ENCODE peak calls at places on chromosomes 13 and 19, in nine cellular contexts. C is T-helper 2 cell treated with Interferon-gamma antibody and Interleukin-4, amounts not matched to agents 5 μg/mL and 100 μg/mL, for 36 hours; Z is esophagus squamous epithelium; U is NCI-H1048; J is PC-9; M is ACHN; D is astrocyte; R is NCI-H1417 treated with DMSO at 0.1 percent for 48 hours; Q is fibroblast of mammary gland. I is an unnamed sample.

GRCh38 chr19:51948979-51949378 is 21.7 kb downstream of the ZNF613 start:
- DNase-seq in J (no peak), C (no peak), U (no peak), Z (no peak), M (no peak), D (peak), R (no peak), Q (peak), I (no peak)

GRCh38 chr13:25180795-25181537 is 8.9 kb upstream of the AMER2 start:
- DNase-seq in C (no peak), Q (no peak), M (no peak), D (no peak), J (no peak), Z (no peak), R (no peak), U (no peak), I (no peak)

GRCh38 chr19:3494051-3494450 is 6.4 kb downstream of the DOHH start:
- DNase-seq in J (no peak), D (no peak), U (no peak), M (no peak), C (peak), Z (no peak), Q (no peak), R (no peak), I (peak)

GRCh38 chr19:42628411-42629135 is 33.8 kb upstream of the CEACAM8 start:
- DNase-seq in Z (no peak), M (no peak), D (no peak), J (no peak), Q (peak), C (peak), R (no peak), U (no peak), I (no peak)

GRCh38 chr19:30719991-30720329 is 347.8 kb downstream of the ZNF536 start:
- DNase-seq in C (no peak), R (no peak), M (no peak), J (no peak), Q (no peak), Z (no peak), D (no peak), U (no peak), I (no peak)

GRCh38 chr19:1495051-1495798 is 4.2 kb downstream of the REEP6 start:
- DNase-seq in D (no peak), M (no peak), Q (no peak), R (no peak), J (no peak), C (no peak), U (no peak), Z (no peak), I (no peak)

GRCh38 chr13:112779856-112780604 is 90.2 kb downstream of the ATP11A start:
- DNase-seq in Q (no peak), J (no peak), C (no peak), M (peak), Z (no peak), R (no peak), D (peak), U (no peak), I (no peak)

GRCh38 chr13:43596924-43597598 is 189.7 kb downstream of the ENOX1 start:
- DNase-seq in R (no peak), Q (no peak), Z (no peak), J (no peak), D (no peak), C (no peak), U (no peak), M (no peak), I (no peak)

GRCh38 chr19:56109216-56109615 is 11.9 kb downstream of the ZNF787 start:
- DNase-seq in D (no peak), R (no peak), U (no peak), C (no peak), Z (no peak), Q (peak), J (no peak), M (no peak), I (no peak)

GRCh38 chr13:99416411-99417121 is 84.7 kb upstream of the TM9SF2 start:
- DNase-seq in U (no peak), M (no peak), Q (no peak), R (no peak), J (no peak), C (no peak), Z (no peak), D (no peak), I (no peak)

GRCh38 chr13:101649490-101650126 is 197.1 kb downstream of the ITGBL1 start:
- DNase-seq in R (no peak), Q (peak), D (peak), U (no peak), Z (no peak), C (no peak), M (peak), J (no peak), I (no peak)

GRCh38 chr13:45545686-45546409 is 69.7 kb downstream of the ERICH6B start:
- DNase-seq in Q (no peak), U (no peak), M (no peak), Z (no peak), D (no peak), J (no peak), R (no peak), C (no peak), I (no peak)